ENCODE peak calls at places on chromosomes 11 and 22, in four cellular contexts. Z is A549, J is dorsolateral prefrontal cortex, F is H9. N is an unnamed sample.
A peak's percentile ranks its signal among the peaks of the same experiment; 100 is the strongest.

GRCh38 chr11:210122-210802 is 2.8 kb downstream of the RIC8A start:
- DNase-seq in F (no peak), J (peak; percentile 20), Z (peak; percentile 29), N (no peak)

GRCh38 chr11:20089796-20090653 is 70.2 kb downstream of the DBX1 start:
- DNase-seq in F (no peak), Z (no peak), J (no peak), N (no peak)

GRCh38 chr11:117817213-117818035 is 7.1 kb downstream of the FXYD2 start:
- DNase-seq in J (peak; percentile 92), F (peak; percentile 90), Z (peak; percentile 58), N (peak; percentile 66)

GRCh38 chr22:21694795-21695431 is 29.1 kb downstream of the PPIL2 start:
- DNase-seq in Z (no peak), J (no peak), F (no peak), N (no peak)

GRCh38 chr11:68610452-68611116 is 73.8 kb upstream of the GAL start:
- DNase-seq in F (no peak), J (no peak), Z (no peak), N (no peak)

GRCh38 chr22:21865041-21865440 is 2.4 kb downstream of the MAPK1 start:
- DNase-seq in Z (no peak), J (no peak), F (no peak), N (no peak)

GRCh38 chr11:130737041-130737830 is 179.0 kb downstream of the SNX19 start:
- DNase-seq in J (no peak), Z (no peak), F (no peak), N (no peak)

GRCh38 chr11:47431356-47432083 is 5.3 kb upstream of the PSMC3 start:
- DNase-seq in J (no peak), Z (no peak), F (no peak), N (no peak)

GRCh38 chr11:107928767-107929507 is 689 bp downstream of the RAB39A start:
- DNase-seq in Z (no peak), J (peak; percentile 29), F (peak; percentile 40), N (no peak)

GRCh38 chr22:26770624-26771023 is 113.2 kb downstream of the MIAT start:
- DNase-seq in Z (no peak), J (no peak), F (no peak), N (no peak)

GRCh38 chr11:121741954-121742361 is 289.2 kb upstream of the SORL1-AS1 start:
- DNase-seq in F (no peak), J (peak; percentile 42), Z (no peak), N (no peak)

GRCh38 chr22:47177334-47177815 is 414.9 kb downstream of the TBC1D22A start:
- DNase-seq in F (peak; percentile 11), J (peak; percentile 10), Z (no peak), N (no peak)

GRCh38 chr11:537622-538430 is 499 bp downstream of the LRRC56 start:
- DNase-seq in J (no peak), F (no peak), Z (no peak), N (no peak)

GRCh38 chr11:14381968-14382367 is 23.0 kb upstream of the RRAS2 start:
- DNase-seq in J (no peak), Z (no peak), F (no peak), N (no peak)

GRCh38 chr11:121661796-121662508 is 209.2 kb upstream of the SORL1-AS1 start:
- DNase-seq in Z (no peak), J (no peak), F (no peak), N (no peak)

GRCh38 chr11:118827118-118827517 is 36.2 kb upstream of the DDX6 start:
- DNase-seq in J (no peak), F (no peak), Z (no peak), N (no peak)

GRCh38 chr22:48188211-48188845 is 1425.9 kb downstream of the TBC1D22A start:
- DNase-seq in J (no peak), F (peak; percentile 22), Z (peak; percentile 36), N (no peak)

GRCh38 chr22:17214416-17215043 is 4.7 kb downstream of the ADA2 start:
- DNase-seq in Z (no peak), F (no peak), J (no peak), N (no peak)

GRCh38 chr22:39312410-39312809 is 7.0 kb downstream of the RPL3 start:
- DNase-seq in Z (no peak), F (peak; percentile 32), J (no peak), N (no peak)

GRCh38 chr11:124898711-124899110 is 1.0 kb upstream of the ROBO4 start:
- DNase-seq in F (peak; percentile 51), Z (no peak), J (peak; percentile 61), N (no peak)

GRCh38 chr22:17097701-17098100 is 12.9 kb downstream of the IL17RA start:
- DNase-seq in J (no peak), Z (no peak), F (no peak), N (no peak)

GRCh38 chr11:75424396-75424795 is 8.6 kb downstream of the KLHL35 start:
- DNase-seq in F (no peak), Z (no peak), J (no peak), N (no peak)

GRCh38 chr22:33034753-33035152 is 23.4 kb downstream of the SYN3 start:
- DNase-seq in Z (no peak), J (no peak), F (peak; percentile 23), N (no peak)

GRCh38 chr22:33035276-33035863 is 22.8 kb downstream of the SYN3 start:
- DNase-seq in F (peak; percentile 23), J (no peak), Z (no peak), N (no peak)

GRCh38 chr22:33028191-33028700 is 29.9 kb downstream of the SYN3 start:
- DNase-seq in J (no peak), F (no peak), Z (no peak), N (no peak)

GRCh38 chr22:33025675-33026074 is 32.5 kb downstream of the SYN3 start:
- DNase-seq in Z (no peak), J (no peak), F (no peak), N (no peak)

DNA sequence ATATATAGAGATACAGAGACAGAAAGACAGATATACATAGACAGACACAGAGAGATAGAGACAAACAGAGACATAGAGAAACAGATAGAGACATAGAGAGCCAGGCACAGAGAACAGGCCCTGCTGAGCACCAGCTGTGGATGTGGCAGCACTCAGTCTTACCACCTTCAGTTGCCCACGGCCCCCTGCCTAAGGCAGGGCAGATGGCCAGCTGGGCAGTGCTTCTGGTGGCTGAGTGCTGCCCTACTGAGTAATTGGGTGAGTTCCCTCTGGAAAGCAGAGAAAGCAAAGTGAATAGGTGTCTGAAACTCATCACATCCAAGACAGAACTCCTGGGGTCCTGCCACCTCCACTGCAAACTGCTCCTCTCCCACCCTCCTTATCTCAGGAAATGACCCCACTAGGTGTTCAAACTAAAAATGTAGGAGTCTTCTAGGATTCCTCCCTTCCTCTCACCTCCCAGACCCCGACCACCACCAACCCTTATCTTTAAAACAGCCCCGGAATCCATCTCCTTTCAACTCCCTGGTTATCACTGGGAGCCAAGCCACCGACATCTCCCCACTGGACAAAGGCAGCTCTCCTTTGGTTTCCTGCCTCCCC is 27.2 kb downstream of the SYN3 start:
- DNase-seq in F (no peak), J (no peak), Z (no peak), N (no peak)
- H3K27ac ChIP-seq in F (no peak overlapping the region), J (no peak overlapping the region), Z (no peak overlapping the region), N (no peak overlapping the region)

GRCh38 chr22:19120829-19121630 is 1.2 kb downstream of the DGCR2 start:
- DNase-seq in F (peak; percentile 57), Z (peak; percentile 64), J (no peak), N (peak; percentile 83)
- H3K27ac ChIP-seq in F (no peak overlapping the region), Z (peak overlapping the region; percentile 87), J (peak overlapping the region; percentile 72), N (peak overlapping the region; percentile 95)

GRCh38 chr11:106061249-106061794 is 15.8 kb downstream of the KBTBD3 start:
- DNase-seq in F (no peak), Z (no peak), J (no peak), N (no peak)

GRCh38 chr11:106063009-106063408 is 14.1 kb downstream of the KBTBD3 start:
- DNase-seq in J (no peak), Z (no peak), F (no peak), N (no peak)

GRCh38 chr11:106061936-106062591 is 15.1 kb downstream of the KBTBD3 start:
- DNase-seq in Z (no peak), J (no peak), F (no peak), N (no peak)

GRCh38 chr11:106059617-106060016 is 17.5 kb downstream of the KBTBD3 start:
- DNase-seq in J (no peak), F (no peak), Z (no peak), N (no peak)

GRCh38 chr11:106062592-106062949 is 14.6 kb downstream of the KBTBD3 start:
- DNase-seq in F (no peak), J (no peak), Z (no peak), N (no peak)
- H3K27ac ChIP-seq in F (no peak overlapping the region), J (no peak overlapping the region), Z (no peak overlapping the region), N (no peak overlapping the region)

GRCh38 chr22:29692327-29692640 is 27.5 kb upstream of the CABP7 start:
- DNase-seq in F (no peak), J (no peak), Z (no peak), N (no peak)

GRCh38 chr22:29691636-29692326 is 28.0 kb upstream of the CABP7 start:
- DNase-seq in F (peak; percentile 81), Z (no peak), J (no peak), N (no peak)

GRCh38 chr22:29689201-29689871 is 30.5 kb upstream of the CABP7 start:
- DNase-seq in F (no peak), J (no peak), Z (no peak), N (no peak)

GRCh38 chr22:29689872-29690213 is 30.0 kb upstream of the CABP7 start:
- DNase-seq in J (peak; percentile 73), F (peak; percentile 85), Z (no peak), N (no peak)

DNA sequence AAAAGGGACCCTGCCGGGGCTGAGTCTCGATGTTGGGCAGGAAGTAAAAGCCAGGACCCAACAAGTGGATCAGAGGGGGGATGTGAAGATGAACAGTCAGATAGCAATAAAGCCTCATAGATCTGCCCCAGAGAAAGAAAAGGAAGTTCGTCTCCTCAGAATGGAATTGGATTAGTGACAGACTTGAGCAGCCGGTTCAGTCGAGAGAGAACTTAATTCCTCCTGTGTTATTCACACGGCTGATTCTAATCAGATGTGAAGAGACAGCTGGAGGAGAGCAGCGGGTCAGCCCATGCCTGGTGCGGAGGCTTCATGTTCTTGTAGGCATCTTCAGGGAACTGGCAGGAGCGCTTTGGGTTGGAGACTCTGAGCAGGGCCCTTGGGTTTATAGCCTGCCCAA is 29.3 kb upstream of the CABP7 start:
- DNase-seq in Z (no peak), F (no peak), J (no peak), N (no peak)
- H3K27ac ChIP-seq in Z (no peak overlapping the region), F (no peak overlapping the region), J (no peak overlapping the region), N (no peak overlapping the region)

N was measured in breast epithelium.